ENCODE peak calls at places on chromosomes 6 and 20, in seven cellular contexts. One of them, this sample, is unnamed. For H3K27me3, the result is how much of the 10 kb centered on the place peaks cover.

GRCh38 chr6:7421066-7421465 is 31.5 kb downstream of the RIOK1 start:
- DNase-seq in left ventricle myocardium inferior: no peak
- DNase-seq in pancreas: no peak
- DNase-seq in heart left ventricle: no peak
- DNase-seq in lower lobe of right lung: no peak
- DNase-seq in right lobe of liver: no peak
- DNase-seq in breast epithelium: no peak
- DNase-seq in this sample: no peak

GRCh38 chr6:56514395-56514794 is 128.3 kb downstream of the DST start:
- DNase-seq in left ventricle myocardium inferior: no peak
- DNase-seq in pancreas: no peak
- DNase-seq in heart left ventricle: no peak
- DNase-seq in lower lobe of right lung: no peak
- DNase-seq in right lobe of liver: no peak
- DNase-seq in breast epithelium: no peak
- DNase-seq in this sample: no peak

GRCh38 chr6:63578757-63579156 is 6.5 kb downstream of the LOC128125822 start:
- DNase-seq in left ventricle myocardium inferior: no peak
- DNase-seq in pancreas: no peak
- DNase-seq in heart left ventricle: no peak
- DNase-seq in lower lobe of right lung: no peak
- DNase-seq in right lobe of liver: no peak
- DNase-seq in breast epithelium: no peak
- DNase-seq in this sample: no peak

GRCh38 chr6:37302086-37302686 is 44.2 kb upstream of the TMEM217 start:
- DNase-seq in left ventricle myocardium inferior: no peak
- DNase-seq in pancreas: no peak
- DNase-seq in heart left ventricle: no peak
- DNase-seq in lower lobe of right lung: no peak
- DNase-seq in right lobe of liver: no peak
- DNase-seq in breast epithelium: no peak
- DNase-seq in this sample: no peak

GRCh38 chr6:159378361-159378760 is 209.2 kb downstream of the FNDC1 start:
- DNase-seq in left ventricle myocardium inferior: no peak
- DNase-seq in pancreas: no peak
- DNase-seq in heart left ventricle: no peak
- DNase-seq in lower lobe of right lung: no peak
- DNase-seq in right lobe of liver: no peak
- DNase-seq in breast epithelium: no peak
- DNase-seq in this sample: no peak

GRCh38 chr20:63966944-63967322 is 2.8 kb downstream of the ZNF512B start:
- DNase-seq in left ventricle myocardium inferior: no peak
- DNase-seq in pancreas: no peak
- DNase-seq in heart left ventricle: peak
- DNase-seq in lower lobe of right lung: peak
- DNase-seq in right lobe of liver: no peak
- DNase-seq in breast epithelium: no peak
- DNase-seq in this sample: no peak

GRCh38 chr6:42981866-42982265 is 2.5 kb upstream of the PPP2R5D start:
- DNase-seq in left ventricle myocardium inferior: no peak
- DNase-seq in pancreas: no peak
- DNase-seq in heart left ventricle: no peak
- DNase-seq in lower lobe of right lung: no peak
- DNase-seq in right lobe of liver: no peak
- DNase-seq in breast epithelium: no peak
- DNase-seq in this sample: no peak

GRCh38 chr6:55040102-55040848 is 134.0 kb upstream of the HCRTR2 start:
- DNase-seq in left ventricle myocardium inferior: no peak
- DNase-seq in pancreas: no peak
- DNase-seq in heart left ventricle: no peak
- DNase-seq in lower lobe of right lung: no peak
- DNase-seq in right lobe of liver: no peak
- DNase-seq in breast epithelium: no peak
- DNase-seq in this sample: no peak

GRCh38 chr20:24629668-24630067 is 160.2 kb downstream of the SYNDIG1 start:
- DNase-seq in left ventricle myocardium inferior: no peak
- DNase-seq in pancreas: no peak
- DNase-seq in heart left ventricle: no peak
- DNase-seq in lower lobe of right lung: no peak
- DNase-seq in right lobe of liver: no peak
- DNase-seq in breast epithelium: no peak
- DNase-seq in this sample: no peak

GRCh38 chr6:4210619-4211419 is 75.4 kb upstream of the ECI2 start:
- DNase-seq in left ventricle myocardium inferior: peak
- DNase-seq in pancreas: peak
- DNase-seq in heart left ventricle: peak
- DNase-seq in lower lobe of right lung: peak
- DNase-seq in right lobe of liver: no peak
- DNase-seq in breast epithelium: peak
- DNase-seq in this sample: peak

GRCh38 chr6:21596379-21597242 is 3.1 kb downstream of the SOX4 start:
- DNase-seq in left ventricle myocardium inferior: peak
- DNase-seq in pancreas: peak
- DNase-seq in heart left ventricle: peak
- DNase-seq in lower lobe of right lung: peak
- DNase-seq in right lobe of liver: peak
- DNase-seq in breast epithelium: peak
- DNase-seq in this sample: no peak

GRCh38 chr6:151387581-151387980 is 3.8 kb downstream of the ZBTB2 start:
- DNase-seq in left ventricle myocardium inferior: no peak
- DNase-seq in pancreas: no peak
- DNase-seq in heart left ventricle: no peak
- DNase-seq in lower lobe of right lung: no peak
- DNase-seq in right lobe of liver: no peak
- DNase-seq in breast epithelium: no peak
- DNase-seq in this sample: no peak

GRCh38 chr6:78908621-78909020 is 41.3 kb downstream of the IRAK1BP1 start:
- DNase-seq in left ventricle myocardium inferior: no peak
- DNase-seq in pancreas: no peak
- DNase-seq in heart left ventricle: no peak
- DNase-seq in lower lobe of right lung: no peak
- DNase-seq in right lobe of liver: no peak
- DNase-seq in breast epithelium: no peak
- DNase-seq in this sample: no peak

GRCh38 chr6:128482642-128483041 is 37.8 kb downstream of the PTPRK start:
- DNase-seq in left ventricle myocardium inferior: no peak
- DNase-seq in pancreas: no peak
- DNase-seq in heart left ventricle: no peak
- DNase-seq in lower lobe of right lung: no peak
- DNase-seq in right lobe of liver: no peak
- DNase-seq in breast epithelium: no peak
- DNase-seq in this sample: no peak

GRCh38 chr6:106886922-106887797 is 87.4 kb downstream of the CD24 start:
- DNase-seq in left ventricle myocardium inferior: no peak
- DNase-seq in pancreas: no peak
- DNase-seq in heart left ventricle: no peak
- DNase-seq in lower lobe of right lung: no peak
- DNase-seq in right lobe of liver: no peak
- DNase-seq in breast epithelium: no peak
- DNase-seq in this sample: no peak

GRCh38 chr6:157244780-157245179 is 78.5 kb downstream of the TMEM242 start:
- DNase-seq in left ventricle myocardium inferior: no peak
- DNase-seq in pancreas: no peak
- DNase-seq in heart left ventricle: no peak
- DNase-seq in lower lobe of right lung: no peak
- DNase-seq in right lobe of liver: no peak
- DNase-seq in breast epithelium: no peak
- DNase-seq in this sample: no peak

GRCh38 chr6:108166664-108167448 is 1.0 kb downstream of the NR2E1 start:
- DNase-seq in left ventricle myocardium inferior: no peak
- DNase-seq in pancreas: no peak
- DNase-seq in heart left ventricle: no peak
- DNase-seq in lower lobe of right lung: no peak
- DNase-seq in right lobe of liver: no peak
- DNase-seq in breast epithelium: no peak
- DNase-seq in this sample: no peak

GRCh38 chr6:108168026-108168463 is 2.2 kb downstream of the NR2E1 start:
- DNase-seq in left ventricle myocardium inferior: no peak
- DNase-seq in pancreas: no peak
- DNase-seq in heart left ventricle: no peak
- DNase-seq in lower lobe of right lung: no peak
- DNase-seq in right lobe of liver: no peak
- DNase-seq in breast epithelium: no peak
- DNase-seq in this sample: no peak

GRCh38 chr6:67009818-67010217 is 1302.8 kb upstream of the EYS start:
- DNase-seq in left ventricle myocardium inferior: no peak
- DNase-seq in pancreas: no peak
- DNase-seq in heart left ventricle: no peak
- DNase-seq in lower lobe of right lung: no peak
- DNase-seq in right lobe of liver: no peak
- DNase-seq in breast epithelium: no peak
- DNase-seq in this sample: no peak

DNA sequence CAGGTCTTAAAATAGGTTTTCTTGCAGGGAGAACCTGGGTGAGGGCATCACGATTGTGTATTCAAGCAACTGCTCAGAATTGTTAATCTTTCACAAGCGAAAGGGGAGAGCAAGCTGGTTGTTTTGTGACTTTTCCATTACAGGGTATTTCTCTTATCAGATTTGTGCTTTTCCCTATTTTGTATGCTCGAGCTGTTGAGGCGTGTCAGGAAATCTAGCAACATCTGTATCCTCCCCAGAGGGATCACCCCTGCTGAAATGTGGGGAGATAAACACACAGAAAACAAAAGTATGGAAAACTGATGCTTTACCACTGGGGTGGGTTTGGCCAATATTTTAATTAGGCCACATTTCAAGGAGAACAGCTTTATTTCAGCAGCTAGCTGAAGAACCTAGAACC is 187.0 kb downstream of the DTNBP1 start:
- DNase-seq in left ventricle myocardium inferior: no peak
- DNase-seq in pancreas: no peak
- DNase-seq in heart left ventricle: no peak
- DNase-seq in lower lobe of right lung: no peak
- DNase-seq in right lobe of liver: no peak
- DNase-seq in breast epithelium: no peak
- DNase-seq in this sample: no peak
- H3K27ac ChIP-seq in left ventricle myocardium inferior: peak
- H3K27ac ChIP-seq in pancreas: no peak
- H3K27ac ChIP-seq in heart left ventricle: peak
- H3K27ac ChIP-seq in lower lobe of right lung: no peak
- H3K27ac ChIP-seq in right lobe of liver: no peak
- H3K27ac ChIP-seq in breast epithelium: peak
- H3K27ac ChIP-seq in this sample: no peak

GRCh38 chr20:20369353-20370086 is 1.6 kb downstream of the INSM1 start:
- DNase-seq in left ventricle myocardium inferior: no peak
- DNase-seq in pancreas: peak
- DNase-seq in heart left ventricle: no peak
- DNase-seq in lower lobe of right lung: no peak
- DNase-seq in right lobe of liver: no peak
- DNase-seq in breast epithelium: no peak
- DNase-seq in this sample: no peak
- TF ChIP-seq CTCF in left ventricle myocardium inferior: no peak
- TF ChIP-seq CTCF in pancreas: no peak
- TF ChIP-seq CTCF in heart left ventricle: no peak
- TF ChIP-seq CTCF in lower lobe of right lung: no peak
- TF ChIP-seq CTCF in right lobe of liver: peak
- TF ChIP-seq CTCF in breast epithelium: no peak
- TF ChIP-seq CTCF in this sample: no peak

GRCh38 chr20:61536671-61537070 is 284.6 kb downstream of the CDH4 start:
- DNase-seq in left ventricle myocardium inferior: no peak
- DNase-seq in pancreas: no peak
- DNase-seq in heart left ventricle: no peak
- DNase-seq in lower lobe of right lung: no peak
- DNase-seq in right lobe of liver: no peak
- DNase-seq in breast epithelium: no peak
- DNase-seq in this sample: no peak

GRCh38 chr20:61537721-61538480 is 285.8 kb downstream of the CDH4 start:
- DNase-seq in left ventricle myocardium inferior: no peak
- DNase-seq in pancreas: no peak
- DNase-seq in heart left ventricle: no peak
- DNase-seq in lower lobe of right lung: no peak
- DNase-seq in right lobe of liver: no peak
- DNase-seq in breast epithelium: no peak
- DNase-seq in this sample: no peak

GRCh38 chr20:61537239-61537638 is 285.2 kb downstream of the CDH4 start:
- DNase-seq in left ventricle myocardium inferior: no peak
- DNase-seq in pancreas: no peak
- DNase-seq in heart left ventricle: no peak
- DNase-seq in lower lobe of right lung: no peak
- DNase-seq in right lobe of liver: no peak
- DNase-seq in breast epithelium: no peak
- DNase-seq in this sample: no peak

GRCh38 chr20:61538481-61539265 is 286.6 kb downstream of the CDH4 start:
- DNase-seq in left ventricle myocardium inferior: no peak
- DNase-seq in pancreas: no peak
- DNase-seq in heart left ventricle: no peak
- DNase-seq in lower lobe of right lung: no peak
- DNase-seq in right lobe of liver: peak
- DNase-seq in breast epithelium: no peak
- DNase-seq in this sample: no peak

DNA sequence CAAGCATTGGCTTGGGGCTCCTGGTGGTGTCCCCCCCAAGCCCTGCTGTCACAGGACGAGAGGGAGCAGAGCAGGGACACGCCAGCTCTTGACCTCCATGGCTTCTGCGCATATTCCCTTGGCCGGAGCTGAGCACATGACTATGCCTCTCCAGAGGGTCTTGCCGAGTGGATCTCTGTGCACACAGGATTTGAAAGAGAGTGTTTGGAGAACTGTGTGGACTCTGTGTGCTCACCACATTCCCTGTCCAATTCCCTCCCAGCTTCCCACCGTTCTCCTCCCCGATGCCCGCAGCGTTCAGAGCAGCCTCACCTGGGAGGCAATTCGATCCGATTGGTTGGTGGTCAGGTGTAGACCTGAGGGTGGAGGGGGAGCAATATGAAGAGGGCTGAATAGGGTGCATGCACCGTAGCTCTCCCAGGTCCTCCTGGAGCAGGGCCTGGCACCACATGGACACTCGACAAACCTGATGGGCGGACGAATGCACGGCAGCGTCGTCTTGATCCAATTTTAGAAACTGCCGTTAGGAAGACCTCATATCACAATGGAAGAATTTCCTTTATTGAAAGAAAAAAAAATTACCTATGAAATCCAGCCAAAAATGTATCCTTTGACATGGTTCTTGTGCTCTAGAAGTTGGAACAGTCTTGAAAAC is 287.8 kb downstream of the CDH4 start:
- DNase-seq in left ventricle myocardium inferior: no peak
- DNase-seq in pancreas: no peak
- DNase-seq in heart left ventricle: no peak
- DNase-seq in lower lobe of right lung: no peak
- DNase-seq in right lobe of liver: no peak
- DNase-seq in breast epithelium: no peak
- DNase-seq in this sample: no peak
- H3K27me3 ChIP-seq in left ventricle myocardium inferior: under half
- H3K27me3 ChIP-seq in pancreas: under half
- H3K27me3 ChIP-seq in heart left ventricle: under half
- H3K27me3 ChIP-seq in lower lobe of right lung: under half
- H3K27me3 ChIP-seq in right lobe of liver: under half
- H3K27me3 ChIP-seq in breast epithelium: under half
- H3K27me3 ChIP-seq in this sample: under half

DNA sequence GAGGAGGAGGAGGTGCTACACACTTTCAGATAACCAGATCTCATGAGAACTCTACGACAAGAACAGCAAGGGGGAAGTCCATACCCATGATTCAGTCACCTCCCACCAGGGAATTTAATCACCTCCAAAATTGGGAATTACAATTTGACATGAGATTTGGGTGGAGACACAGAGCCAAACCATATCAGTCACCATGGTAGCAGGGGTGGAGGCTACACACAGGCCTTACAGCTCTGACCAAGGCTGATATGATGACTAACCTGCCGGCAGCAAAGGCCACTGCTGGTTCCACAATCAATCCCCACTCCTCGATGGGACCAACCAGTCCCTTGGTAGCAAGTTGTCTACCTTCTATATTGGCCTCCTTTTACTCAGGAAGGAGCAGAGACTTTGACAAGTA is 13.6 kb upstream of the RBM24 start:
- DNase-seq in left ventricle myocardium inferior: no peak
- DNase-seq in pancreas: no peak
- DNase-seq in heart left ventricle: no peak
- DNase-seq in lower lobe of right lung: no peak
- DNase-seq in right lobe of liver: no peak
- DNase-seq in breast epithelium: no peak
- DNase-seq in this sample: no peak
- H3K27ac ChIP-seq in left ventricle myocardium inferior: no peak
- H3K27ac ChIP-seq in pancreas: no peak
- H3K27ac ChIP-seq in heart left ventricle: no peak
- H3K27ac ChIP-seq in lower lobe of right lung: no peak
- H3K27ac ChIP-seq in right lobe of liver: no peak
- H3K27ac ChIP-seq in breast epithelium: no peak
- H3K27ac ChIP-seq in this sample: no peak

This sample was measured in CD4-positive, alpha-beta T cell.